ENCODE peak calls at places on chromosomes 16 and 17, in ten cellular contexts. One of them, this sample, is unnamed.

GRCh38 chr16:74463888-74464287 is 42.6 kb upstream of the CLEC18B start:
- ATAC-seq in HepG2: no peak
- ATAC-seq in right lobe of liver: no peak
- ATAC-seq in K562: no peak
- ATAC-seq in HCT116: no peak
- ATAC-seq in GM12878: peak; percentile 65
- ATAC-seq in gastrocnemius medialis: no peak
- ATAC-seq in heart left ventricle: no peak
- ATAC-seq in IMR-90: peak; percentile 32
- ATAC-seq in body of pancreas: no peak
- ATAC-seq in this sample: no peak

GRCh38 chr17:75009139-75009724 is 3.2 kb upstream of the MRPL58 start:
- ATAC-seq in body of pancreas: no peak
- ATAC-seq in right lobe of liver: no peak
- ATAC-seq in K562: no peak
- ATAC-seq in IMR-90: no peak
- ATAC-seq in heart left ventricle: no peak
- ATAC-seq in HCT116: no peak
- ATAC-seq in gastrocnemius medialis: no peak
- ATAC-seq in GM12878: no peak
- ATAC-seq in HepG2: no peak
- ATAC-seq in this sample: no peak

GRCh38 chr17:35056013-35056412 is 7.5 kb downstream of the RFFL start:
- ATAC-seq in HepG2: no peak
- ATAC-seq in IMR-90: no peak
- ATAC-seq in body of pancreas: no peak
- ATAC-seq in gastrocnemius medialis: no peak
- ATAC-seq in heart left ventricle: no peak
- ATAC-seq in K562: no peak
- ATAC-seq in right lobe of liver: no peak
- ATAC-seq in GM12878: no peak
- ATAC-seq in HCT116: no peak
- ATAC-seq in this sample: no peak

GRCh38 chr17:59093145-59093701 is 13.5 kb downstream of the TRIM37 start:
- ATAC-seq in IMR-90: peak; percentile 53
- ATAC-seq in right lobe of liver: no peak
- ATAC-seq in K562: peak; percentile 41
- ATAC-seq in HCT116: peak; percentile 23
- ATAC-seq in body of pancreas: no peak
- ATAC-seq in heart left ventricle: peak; percentile 40
- ATAC-seq in gastrocnemius medialis: no peak
- ATAC-seq in HepG2: no peak
- ATAC-seq in GM12878: no peak
- ATAC-seq in this sample: peak; percentile 10

GRCh38 chr16:57800213-57801097 is 1.8 kb downstream of the KIFC3 start:
- ATAC-seq in K562: peak; percentile 28
- ATAC-seq in HepG2: no peak
- ATAC-seq in gastrocnemius medialis: peak; percentile 15
- ATAC-seq in GM12878: no peak
- ATAC-seq in HCT116: no peak
- ATAC-seq in heart left ventricle: peak; percentile 0
- ATAC-seq in right lobe of liver: no peak
- ATAC-seq in IMR-90: no peak
- ATAC-seq in body of pancreas: no peak
- ATAC-seq in this sample: no peak

GRCh38 chr17:50301891-50302584 is 27.8 kb downstream of the TMEM92 start:
- ATAC-seq in right lobe of liver: no peak
- ATAC-seq in body of pancreas: no peak
- ATAC-seq in HepG2: no peak
- ATAC-seq in GM12878: no peak
- ATAC-seq in heart left ventricle: no peak
- ATAC-seq in HCT116: no peak
- ATAC-seq in gastrocnemius medialis: no peak
- ATAC-seq in IMR-90: no peak
- ATAC-seq in K562: no peak
- ATAC-seq in this sample: no peak

GRCh38 chr17:35185849-35186248 is 8.3 kb downstream of the SLC35G3 start:
- ATAC-seq in heart left ventricle: no peak
- ATAC-seq in HepG2: no peak
- ATAC-seq in right lobe of liver: peak; percentile 13
- ATAC-seq in IMR-90: no peak
- ATAC-seq in K562: no peak
- ATAC-seq in gastrocnemius medialis: no peak
- ATAC-seq in body of pancreas: no peak
- ATAC-seq in HCT116: no peak
- ATAC-seq in GM12878: peak; percentile 87
- ATAC-seq in this sample: no peak

GRCh38 chr17:50466371-50467113 is 2.1 kb downstream of the CHAD start:
- ATAC-seq in heart left ventricle: no peak
- ATAC-seq in GM12878: peak; percentile 33
- ATAC-seq in gastrocnemius medialis: no peak
- ATAC-seq in IMR-90: no peak
- ATAC-seq in HCT116: peak; percentile 16
- ATAC-seq in right lobe of liver: peak; percentile 84
- ATAC-seq in body of pancreas: no peak
- ATAC-seq in K562: no peak
- ATAC-seq in HepG2: no peak
- ATAC-seq in this sample: no peak

GRCh38 chr17:5485270-5486205 is at the start of gene DERL2:
- ATAC-seq in body of pancreas: peak; percentile 0
- ATAC-seq in gastrocnemius medialis: peak; percentile 4
- ATAC-seq in IMR-90: peak; percentile 27
- ATAC-seq in HCT116: peak; percentile 44
- ATAC-seq in GM12878: peak; percentile 20
- ATAC-seq in HepG2: peak; percentile 42
- ATAC-seq in heart left ventricle: peak; percentile 13
- ATAC-seq in right lobe of liver: peak; percentile 7
- ATAC-seq in K562: peak; percentile 53
- ATAC-seq in this sample: peak; percentile 9

GRCh38 chr16:1379863-1380174 is 28.1 kb downstream of the GNPTG start:
- ATAC-seq in right lobe of liver: no peak
- ATAC-seq in heart left ventricle: no peak
- ATAC-seq in HCT116: peak; percentile 66
- ATAC-seq in K562: peak; percentile 16
- ATAC-seq in IMR-90: no peak
- ATAC-seq in body of pancreas: no peak
- ATAC-seq in gastrocnemius medialis: peak; percentile 8
- ATAC-seq in GM12878: peak; percentile 19
- ATAC-seq in HepG2: peak; percentile 21
- ATAC-seq in this sample: no peak

GRCh38 chr16:165539-166374 is at the start of gene HBM:
- ATAC-seq in K562: no peak
- ATAC-seq in HepG2: no peak
- ATAC-seq in HCT116: no peak
- ATAC-seq in body of pancreas: no peak
- ATAC-seq in gastrocnemius medialis: no peak
- ATAC-seq in right lobe of liver: no peak
- ATAC-seq in heart left ventricle: no peak
- ATAC-seq in IMR-90: no peak
- ATAC-seq in GM12878: no peak
- ATAC-seq in this sample: no peak

GRCh38 chr17:55289106-55289446 is 24.3 kb downstream of the HLF start:
- ATAC-seq in IMR-90: no peak
- ATAC-seq in HCT116: no peak
- ATAC-seq in K562: no peak
- ATAC-seq in GM12878: no peak
- ATAC-seq in heart left ventricle: peak; percentile 49
- ATAC-seq in HepG2: no peak
- ATAC-seq in gastrocnemius medialis: no peak
- ATAC-seq in right lobe of liver: no peak
- ATAC-seq in body of pancreas: no peak
- ATAC-seq in this sample: no peak

GRCh38 chr17:42520540-42520951 is 15.5 kb upstream of the NAGLU start:
- ATAC-seq in heart left ventricle: no peak
- ATAC-seq in gastrocnemius medialis: no peak
- ATAC-seq in IMR-90: peak; percentile 7
- ATAC-seq in HCT116: peak; percentile 12
- ATAC-seq in K562: peak; percentile 15
- ATAC-seq in HepG2: peak; percentile 44
- ATAC-seq in GM12878: no peak
- ATAC-seq in body of pancreas: no peak
- ATAC-seq in right lobe of liver: no peak
- ATAC-seq in this sample: no peak
- TF ChIP-seq CTCF in heart left ventricle: peak; percentile 42
- TF ChIP-seq CTCF in gastrocnemius medialis: no peak
- TF ChIP-seq CTCF in IMR-90: peak; percentile 20
- TF ChIP-seq CTCF in HCT116: peak; percentile 49
- TF ChIP-seq CTCF in K562: peak; percentile 54
- TF ChIP-seq CTCF in HepG2: peak; percentile 66
- TF ChIP-seq CTCF in GM12878: peak; percentile 30
- TF ChIP-seq CTCF in body of pancreas: no peak
- TF ChIP-seq CTCF in right lobe of liver: no peak
- TF ChIP-seq CTCF in this sample: no peak

GRCh38 chr17:12020595-12021590 is at the start of gene MAP2K4:
- ATAC-seq in GM12878: peak; percentile 97
- ATAC-seq in IMR-90: peak; percentile 99
- ATAC-seq in HCT116: peak; percentile 92
- ATAC-seq in body of pancreas: peak; percentile 99
- ATAC-seq in gastrocnemius medialis: peak; percentile 96
- ATAC-seq in HepG2: peak; percentile 98
- ATAC-seq in K562: peak; percentile 99
- ATAC-seq in right lobe of liver: peak; percentile 100
- ATAC-seq in heart left ventricle: peak; percentile 99
- ATAC-seq in this sample: peak; percentile 100

GRCh38 chr17:12024332-12024731 is 3.7 kb downstream of the MAP2K4 start:
- ATAC-seq in HepG2: no peak
- ATAC-seq in GM12878: no peak
- ATAC-seq in IMR-90: no peak
- ATAC-seq in right lobe of liver: peak; percentile 9
- ATAC-seq in HCT116: peak; percentile 16
- ATAC-seq in gastrocnemius medialis: no peak
- ATAC-seq in heart left ventricle: no peak
- ATAC-seq in K562: no peak
- ATAC-seq in body of pancreas: no peak
- ATAC-seq in this sample: no peak

GRCh38 chr17:12021604-12022003 is 927 bp downstream of the MAP2K4 start:
- ATAC-seq in heart left ventricle: no peak
- ATAC-seq in IMR-90: no peak
- ATAC-seq in GM12878: no peak
- ATAC-seq in gastrocnemius medialis: no peak
- ATAC-seq in right lobe of liver: no peak
- ATAC-seq in K562: no peak
- ATAC-seq in HCT116: no peak
- ATAC-seq in body of pancreas: no peak
- ATAC-seq in HepG2: no peak
- ATAC-seq in this sample: no peak

GRCh38 chr17:12027658-12028057 is 7.0 kb downstream of the MAP2K4 start:
- ATAC-seq in IMR-90: no peak
- ATAC-seq in body of pancreas: no peak
- ATAC-seq in HCT116: no peak
- ATAC-seq in HepG2: no peak
- ATAC-seq in heart left ventricle: no peak
- ATAC-seq in K562: no peak
- ATAC-seq in right lobe of liver: no peak
- ATAC-seq in GM12878: no peak
- ATAC-seq in gastrocnemius medialis: no peak
- ATAC-seq in this sample: no peak

GRCh38 chr17:12022310-12022709 is 1.6 kb downstream of the MAP2K4 start:
- ATAC-seq in HCT116: no peak
- ATAC-seq in K562: no peak
- ATAC-seq in IMR-90: no peak
- ATAC-seq in heart left ventricle: no peak
- ATAC-seq in right lobe of liver: no peak
- ATAC-seq in GM12878: no peak
- ATAC-seq in gastrocnemius medialis: no peak
- ATAC-seq in body of pancreas: no peak
- ATAC-seq in HepG2: no peak
- ATAC-seq in this sample: no peak
- H3K27ac ChIP-seq in HCT116: no peak overlapping the region
- H3K27ac ChIP-seq in K562: no peak overlapping the region
- H3K27ac ChIP-seq in IMR-90: no peak overlapping the region
- H3K27ac ChIP-seq in heart left ventricle: no peak overlapping the region
- H3K27ac ChIP-seq in right lobe of liver: no peak overlapping the region
- H3K27ac ChIP-seq in GM12878: no peak overlapping the region
- H3K27ac ChIP-seq in gastrocnemius medialis: no peak overlapping the region
- H3K27ac ChIP-seq in body of pancreas: no peak overlapping the region
- H3K27ac ChIP-seq in HepG2: no peak overlapping the region
- H3K27ac ChIP-seq in this sample: no peak overlapping the region

DNA sequence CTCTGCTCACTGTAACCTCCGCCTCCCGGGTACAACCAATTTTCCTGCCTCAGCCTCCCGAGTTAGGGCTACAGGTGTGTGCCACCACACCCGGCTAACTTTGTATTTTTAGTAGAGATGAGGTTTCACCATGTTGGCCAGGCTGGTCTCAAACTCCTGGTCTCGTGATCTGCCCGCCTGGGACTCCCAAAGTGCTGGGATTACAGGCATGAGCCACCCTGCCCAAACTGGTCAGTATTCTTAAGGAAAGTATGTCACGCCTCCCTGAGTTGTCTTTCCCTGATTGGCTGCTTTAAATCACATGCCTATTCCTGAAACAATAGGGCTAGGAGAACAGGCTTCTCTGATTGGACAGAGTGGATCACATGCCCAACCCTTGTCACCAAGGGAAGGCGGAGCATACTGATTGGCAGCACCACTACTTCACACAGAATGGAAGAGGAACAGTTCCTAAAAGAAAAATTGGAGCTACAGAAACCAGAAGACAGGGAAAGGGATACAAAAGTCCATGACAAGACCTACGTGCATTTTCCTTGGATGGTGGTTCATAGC is 17.6 kb upstream of the CYB5B start:
- ATAC-seq in gastrocnemius medialis: no peak
- ATAC-seq in right lobe of liver: no peak
- ATAC-seq in body of pancreas: no peak
- ATAC-seq in GM12878: peak; percentile 56
- ATAC-seq in heart left ventricle: no peak
- ATAC-seq in HepG2: no peak
- ATAC-seq in HCT116: peak; percentile 66
- ATAC-seq in IMR-90: no peak
- ATAC-seq in K562: peak; percentile 92
- ATAC-seq in this sample: no peak
- TF ChIP-seq POLR2A in gastrocnemius medialis: no peak
- TF ChIP-seq POLR2A in right lobe of liver: no peak
- TF ChIP-seq POLR2A in body of pancreas: no peak
- TF ChIP-seq POLR2A in GM12878: no peak
- TF ChIP-seq POLR2A in heart left ventricle: no peak
- TF ChIP-seq POLR2A in HepG2: no peak
- TF ChIP-seq POLR2A in HCT116: no peak
- TF ChIP-seq POLR2A in IMR-90: no peak
- TF ChIP-seq POLR2A in K562: no peak
- TF ChIP-seq POLR2A in this sample: no peak

DNA sequence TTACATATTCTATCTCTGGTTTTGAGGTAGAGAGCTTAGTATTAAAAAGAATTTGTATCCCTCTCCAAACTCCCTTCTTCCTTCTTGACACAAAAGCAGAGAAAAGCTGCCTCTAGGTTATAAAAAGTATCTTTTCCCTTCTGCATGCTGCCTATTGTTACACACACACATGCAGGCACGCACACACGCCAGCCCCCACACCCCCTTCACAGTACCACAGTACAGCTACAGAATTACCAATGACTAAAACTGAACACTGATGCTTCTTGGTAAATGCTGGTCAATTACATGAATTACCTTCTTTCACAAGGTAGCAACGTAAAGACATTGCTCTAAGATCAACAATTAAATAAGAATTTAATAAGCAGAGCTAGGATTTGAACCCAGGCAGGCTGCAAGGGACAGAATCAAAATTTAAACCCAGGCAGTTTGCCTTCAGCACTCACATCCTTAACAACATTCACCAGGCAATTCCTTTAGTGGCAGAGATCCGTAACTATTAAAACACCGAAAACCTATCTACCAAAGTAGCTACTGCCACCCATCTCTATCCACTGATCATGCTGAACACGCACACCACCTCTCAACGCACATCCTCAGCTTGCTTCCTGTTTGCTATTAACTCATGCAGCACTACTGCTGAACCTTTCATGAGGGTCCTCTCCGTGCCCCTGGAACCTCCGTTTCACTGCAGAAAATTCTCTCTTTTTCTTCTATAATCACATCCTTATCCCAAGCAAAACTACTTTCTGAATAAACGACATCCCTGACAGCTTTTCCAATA is 37.8 kb downstream of the YWHAE start:
- ATAC-seq in heart left ventricle: no peak
- ATAC-seq in gastrocnemius medialis: no peak
- ATAC-seq in HepG2: no peak
- ATAC-seq in right lobe of liver: peak; percentile 11
- ATAC-seq in IMR-90: no peak
- ATAC-seq in K562: no peak
- ATAC-seq in HCT116: no peak
- ATAC-seq in body of pancreas: no peak
- ATAC-seq in GM12878: peak; percentile 18
- ATAC-seq in this sample: no peak
- TF ChIP-seq CTCF in heart left ventricle: no peak
- TF ChIP-seq CTCF in gastrocnemius medialis: no peak
- TF ChIP-seq CTCF in HepG2: no peak
- TF ChIP-seq CTCF in right lobe of liver: no peak
- TF ChIP-seq CTCF in IMR-90: no peak
- TF ChIP-seq CTCF in K562: no peak
- TF ChIP-seq CTCF in HCT116: no peak
- TF ChIP-seq CTCF in body of pancreas: no peak
- TF ChIP-seq CTCF in GM12878: no peak
- TF ChIP-seq CTCF in this sample: no peak